ENCODE peak calls at places on chromosomes 4 and X, in ten cellular contexts. I is neural progenitor cell, S is AG08396, G is kidney epithelial cell, D is HT1080, O is M059J, F is ovary, J is AG10803, N is GM23248, Z is cerebellar cortex. C is an unnamed sample.

GRCh38 chr4:7109169-7109568 is 41.3 kb upstream of the GRPEL1 start:
- DNase-seq in I (no peak), S (no peak), G (no peak), D (no peak), O (no peak), F (peak), J (no peak), N (no peak), Z (no peak), C (no peak)

GRCh38 chr4:21034728-21035127 is 334.5 kb downstream of the PACRGL start:
- DNase-seq in I (no peak), S (no peak), G (no peak), D (no peak), O (no peak), F (no peak), J (no peak), N (no peak), Z (no peak), C (no peak)

GRCh38 chrX:8760021-8760420 is 28.1 kb upstream of the ANOS1 start:
- DNase-seq in I (no peak), S (no peak), G (no peak), D (peak), O (peak), F (no peak), J (peak), N (peak), Z (no peak), C (no peak)

GRCh38 chrX:134236690-134237362 is at the start of gene CCDC160:
- DNase-seq in I (peak), S (peak), G (no peak), D (peak), O (peak), F (peak), J (no peak), N (peak), Z (peak), C (no peak)

GRCh38 chrX:64206556-64207162 is 1.2 kb upstream of the AMER1 start:
- DNase-seq in I (peak), S (no peak), G (no peak), D (no peak), O (no peak), F (peak), J (peak), N (peak), Z (no peak), C (no peak)

GRCh38 chr4:90081432-90082195 is 45.6 kb upstream of the CCSER1 start:
- DNase-seq in I (no peak), S (no peak), G (no peak), D (no peak), O (no peak), F (no peak), J (no peak), N (no peak), Z (no peak), C (no peak)

GRCh38 chr4:9880411-9881197 is 99.2 kb downstream of the DRD5 start:
- DNase-seq in I (no peak), S (no peak), G (no peak), D (no peak), O (no peak), F (peak), J (no peak), N (peak), Z (no peak), C (no peak)

GRCh38 chrX:18424482-18425198 is 768 bp upstream of the CDKL5 start:
- DNase-seq in I (peak), S (peak), G (no peak), D (peak), O (peak), F (peak), J (peak), N (peak), Z (peak), C (no peak)

GRCh38 chr4:1492636-1493539 is 86.6 kb upstream of the NKX1-1 start:
- DNase-seq in I (no peak), S (no peak), G (no peak), D (no peak), O (no peak), F (no peak), J (no peak), N (no peak), Z (no peak), C (no peak)

GRCh38 chrX:66766318-66766717 is 127.4 kb upstream of the EDA2R start:
- DNase-seq in I (no peak), S (no peak), G (no peak), D (no peak), O (no peak), F (no peak), J (no peak), N (no peak), Z (no peak), C (no peak)

GRCh38 chrX:129831486-129831885 is 12.2 kb downstream of the ZDHHC9 start:
- DNase-seq in I (peak), S (no peak), G (no peak), D (no peak), O (no peak), F (no peak), J (no peak), N (peak), Z (no peak), C (no peak)